ENCODE peak calls at places on chromosomes 7 and 10, in four cellular contexts. A is H1, G is IMR-90, L is mesendoderm. O is an unnamed sample.

GRCh38 chr10:22391605-22392004 is 46.3 kb downstream of the SPAG6 start:
- DNase-seq in A (no peak), L (no peak), G (no peak), O (no peak)

GRCh38 chr7:32102432-32102851 is 32.2 kb upstream of the PDE1C start:
- DNase-seq in A (no peak), G (no peak), L (no peak), O (no peak)

GRCh38 chr7:86991844-86992243 is 67.6 kb downstream of the ELAPOR2 start:
- DNase-seq in L (no peak), G (no peak), A (no peak), O (no peak)

GRCh38 chr7:2926898-2927405 is 82.8 kb upstream of the GNA12 start:
- DNase-seq in A (no peak), L (no peak), G (no peak), O (peak)

GRCh38 chr7:86644282-86645173 is 819 bp downstream of the GRM3 start:
- DNase-seq in G (no peak), A (no peak), L (peak), O (peak)

GRCh38 chr10:110698782-110699201 is 54.7 kb downstream of the RBM20 start:
- DNase-seq in A (no peak), G (peak), L (no peak), O (no peak)

GRCh38 chr10:83539528-83540308 is 599.6 kb upstream of the GHITM start:
- DNase-seq in G (no peak), L (peak), A (no peak), O (peak)

GRCh38 chr7:103990991-103991390 is 1.5 kb upstream of the RELN start:
- DNase-seq in L (no peak), G (no peak), A (no peak), O (no peak)

GRCh38 chr10:126331101-126331500 is 57.2 kb downstream of the ADAM12 start:
- DNase-seq in A (no peak), G (peak), L (no peak), O (no peak)

GRCh38 chr7:3592438-3593134 is 291.5 kb downstream of the SDK1 start:
- DNase-seq in A (no peak), L (no peak), G (peak), O (no peak)

GRCh38 chr7:40808409-40808942 is 673.7 kb downstream of the SUGCT start:
- DNase-seq in L (peak), G (peak), A (no peak), O (no peak)

GRCh38 chr10:75440271-75440793 is 8.9 kb downstream of the LRMDA start:
- DNase-seq in G (no peak), L (no peak), A (no peak), O (no peak)

GRCh38 chr10:87659571-87660483 is at the start of gene PAPSS2:
- DNase-seq in A (no peak), G (peak), L (peak), O (peak)

GRCh38 chr7:325811-326210 is 35.8 kb downstream of the FOXL3 start:
- DNase-seq in A (no peak), G (no peak), L (no peak), O (no peak)

GRCh38 chr7:84042110-84042539 is 152.5 kb downstream of the SEMA3A start:
- DNase-seq in A (no peak), L (peak), G (peak), O (no peak)

GRCh38 chr10:13458107-13458761 is 70.6 kb downstream of the BEND7 start:
- DNase-seq in G (peak), A (no peak), L (no peak), O (no peak)

GRCh38 chr7:1123721-1124120 is 35.8 kb downstream of the GPER1 start:
- DNase-seq in G (peak), A (peak), L (peak), O (peak)

GRCh38 chr10:126222736-126223511 is 165.4 kb downstream of the ADAM12 start:
- DNase-seq in G (peak), L (no peak), A (no peak), O (no peak)

GRCh38 chr10:68647928-68648327 is 73.1 kb upstream of the CCAR1 start:
- DNase-seq in G (peak), L (no peak), A (no peak), O (no peak)

GRCh38 chr10:119103687-119104652 is at the start of gene DENND10:
- DNase-seq in G (peak), L (peak), A (peak), O (peak)

GRCh38 chr7:122983261-122983660 is 12.2 kb downstream of the TAS2R16 start:
- DNase-seq in G (no peak), L (no peak), A (no peak), O (no peak)

GRCh38 chr10:31320179-31320597 is 1.2 kb downstream of the ZEB1 start:
- DNase-seq in L (peak), G (no peak), A (no peak), O (peak)

GRCh38 chr10:69232252-69232651 is 12.1 kb downstream of the HKDC1 start:
- DNase-seq in G (peak), A (peak), L (peak), O (peak)

GRCh38 chr7:74104702-74105101 is 21.1 kb downstream of the LIMK1 start:
- DNase-seq in A (no peak), G (peak), L (no peak), O (no peak)

GRCh38 chr10:4473977-4474376 is 352.0 kb upstream of the AKR1E2 start:
- DNase-seq in A (no peak), L (peak), G (no peak), O (no peak)

GRCh38 chr10:93121311-93121710 is 47.6 kb downstream of the CYP26A1 start:
- DNase-seq in G (no peak), L (no peak), A (no peak), O (no peak)

GRCh38 chr7:90242369-90243168 is 2.4 kb upstream of the CFAP69 start:
- DNase-seq in G (no peak), A (no peak), L (peak), O (no peak)

GRCh38 chr10:132933308-132934042 is 8.9 kb downstream of the CFAP46 start:
- DNase-seq in G (no peak), A (no peak), L (no peak), O (no peak)

GRCh38 chr7:125033506-125033905 is 103.9 kb upstream of the POT1 start:
- DNase-seq in G (no peak), L (no peak), A (no peak), O (peak)

GRCh38 chr10:110783509-110784103 is 88.1 kb upstream of the PDCD4 start:
- DNase-seq in G (peak), L (no peak), A (no peak), O (no peak)

GRCh38 chr10:16748749-16749148 is 68.5 kb downstream of the RSU1 start:
- DNase-seq in G (no peak), L (no peak), A (no peak), O (no peak)

DNA sequence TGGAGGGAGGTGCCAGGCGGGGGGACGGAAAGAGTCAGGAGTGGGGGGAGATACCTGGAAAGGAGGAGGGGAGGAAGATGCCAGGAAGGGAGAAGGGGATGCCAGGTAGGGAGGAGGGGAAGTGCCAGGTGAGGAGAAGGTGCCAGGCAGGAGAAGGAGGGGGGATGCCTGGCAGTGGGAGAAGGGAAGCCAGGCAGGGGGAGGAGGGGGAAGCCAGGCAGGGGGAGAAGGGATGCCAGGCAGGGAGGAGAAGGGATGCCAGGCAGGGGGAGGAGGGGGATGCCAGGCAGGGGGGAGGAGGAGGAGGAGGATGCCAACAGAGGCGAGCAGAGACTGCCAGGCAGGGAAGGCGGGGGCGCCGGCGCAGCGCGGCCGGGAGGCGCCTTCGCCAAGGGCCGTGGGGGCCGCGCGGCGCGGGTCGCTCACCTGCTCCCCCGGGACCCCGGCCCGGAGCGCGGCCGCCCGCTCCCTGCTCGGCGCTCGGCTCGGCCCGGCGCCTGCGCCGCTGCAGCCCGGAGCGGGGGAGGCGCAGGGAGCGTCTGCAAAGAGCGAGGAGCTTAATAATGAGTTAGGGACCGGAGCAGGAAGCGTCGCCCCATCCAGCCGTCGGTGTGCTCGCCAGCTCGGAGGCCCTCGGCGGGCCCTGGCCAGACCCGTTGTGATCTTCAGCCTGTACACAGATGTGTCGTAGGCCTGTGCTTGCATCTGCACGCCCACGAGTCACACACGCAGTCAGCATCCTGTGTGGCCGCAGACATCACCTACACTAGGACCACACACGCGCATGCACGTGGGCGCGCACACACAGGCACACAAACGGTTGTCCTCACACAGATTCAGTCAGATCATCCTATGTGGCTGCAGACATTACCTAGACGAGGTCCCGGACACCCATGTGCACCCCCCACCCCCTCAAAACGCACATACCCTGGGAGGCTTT is 28.4 kb upstream of the SMARCD3 start:
- DNase-seq in A (peak), G (peak), L (peak), O (peak)
- H2BK5ac ChIP-seq in A (peak), G (no peak), L (peak), O (no peak)

GRCh38 chr7:46213154-46213537 is 292.1 kb upstream of the IGFBP3 start:
- DNase-seq in L (no peak), G (no peak), A (no peak), O (no peak)
- H4K5ac ChIP-seq in L (no peak), G (no peak), A (no peak), O (no peak)

GRCh38 chr7:112937651-112938390 is 147.6 kb upstream of the TMEM168 start:
- DNase-seq in G (peak), L (no peak), A (no peak), O (no peak)

GRCh38 chr7:112942981-112943380 is 143.6 kb downstream of the GPR85 start:
- DNase-seq in G (no peak), A (no peak), L (no peak), O (no peak)

GRCh38 chr7:112940314-112940732 is 146.3 kb downstream of the GPR85 start:
- DNase-seq in L (peak), A (no peak), G (no peak), O (no peak)

GRCh38 chr7:112939589-112940313 is 146.9 kb downstream of the GPR85 start:
- DNase-seq in G (peak), A (peak), L (peak), O (peak)

GRCh38 chr7:112938895-112939588 is 147.6 kb downstream of the GPR85 start:
- DNase-seq in L (peak), G (peak), A (no peak), O (peak)
- H2BK5ac ChIP-seq in L (no peak), G (peak), A (peak), O (no peak)

GRCh38 chr10:44917848-44918247 is 6.7 kb downstream of the TMEM72 start:
- DNase-seq in L (no peak), A (no peak), G (no peak), O (no peak)
- H4K5ac ChIP-seq in L (no peak), A (no peak), G (no peak), O (no peak)

GRCh38 chr7:155203059-155203881 is 94.4 kb upstream of the INSIG1 start:
- DNase-seq in G (no peak), L (peak), A (no peak), O (no peak)
- H2BK5ac ChIP-seq in G (no peak), L (no peak), A (no peak), O (no peak)

DNA sequence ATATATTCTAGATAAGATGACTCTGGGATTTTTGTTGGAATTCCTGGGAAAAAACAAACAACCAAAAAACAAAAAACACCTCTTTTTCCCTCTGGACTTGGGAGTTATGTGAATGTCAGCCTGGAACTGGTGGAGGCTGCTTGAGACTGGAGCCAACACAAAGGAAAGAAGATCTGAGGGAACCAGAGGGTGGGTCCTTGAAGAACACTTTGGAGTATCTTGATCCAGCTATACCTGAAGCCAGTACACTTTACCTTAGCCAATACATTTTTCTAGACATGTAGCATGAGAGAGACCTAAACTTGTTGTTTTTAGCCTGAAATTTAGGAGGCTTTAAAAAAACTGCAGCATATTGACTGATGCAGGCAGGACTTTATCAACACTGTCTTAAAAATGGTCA is 5.9 kb upstream of the LAMB1 start:
- DNase-seq in A (no peak), L (no peak), G (no peak), O (no peak)
- H4K5ac ChIP-seq in A (no peak), L (no peak), G (no peak), O (no peak)